ENCODE peak calls at places on chromosome 19, in ten cellular contexts. R is CD4-positive, alpha-beta memory T cell; J is breast epithelium; K is H9; V is pancreas; Z is aorta; N is brain microvascular endothelial cell; W is tibial nerve; M is adrenal gland; T is neural progenitor cell. S is an unnamed sample.

GRCh38 chr19:35029737-35030256 is 473 bp upstream of the SCN1B start:
- DNase-seq in R (no peak), K (peak), M (no peak), N (no peak), V (no peak), J (no peak), W (no peak), Z (peak), T (no peak), S (no peak)

GRCh38 chr19:6590458-6591319 is at the start of gene CD70:
- DNase-seq in N (no peak), T (peak), Z (no peak), K (peak), J (no peak), W (no peak), V (no peak), R (peak), M (no peak), S (no peak)

GRCh38 chr19:23439623-23440022 is 44.4 kb upstream of the ZNF91 start:
- DNase-seq in R (no peak), Z (no peak), N (no peak), T (no peak), V (no peak), M (no peak), J (no peak), W (no peak), K (peak), S (no peak)

GRCh38 chr19:9839415-9839814 is 4.3 kb downstream of the PIN1 start:
- DNase-seq in J (no peak), K (no peak), N (no peak), W (no peak), M (no peak), R (no peak), V (no peak), T (no peak), Z (no peak), S (no peak)

GRCh38 chr19:50975766-50976165 is 6.4 kb upstream of the KLK6 start:
- DNase-seq in T (no peak), K (peak), Z (no peak), M (no peak), V (no peak), W (no peak), J (no peak), R (no peak), N (no peak), S (no peak)

GRCh38 chr19:43820098-43820860 is 6.8 kb upstream of the ZNF283 start:
- DNase-seq in K (peak), Z (peak), V (no peak), R (peak), W (no peak), J (peak), T (no peak), N (peak), M (peak), S (peak)

GRCh38 chr19:33193864-33194362 is at the start of gene LRP3:
- DNase-seq in K (no peak), J (no peak), R (no peak), W (no peak), N (no peak), T (peak), Z (peak), M (no peak), V (peak), S (no peak)

GRCh38 chr19:22335716-22336115 is 49.5 kb downstream of the ZNF729 start:
- DNase-seq in R (no peak), V (no peak), M (no peak), W (no peak), J (no peak), Z (no peak), N (no peak), K (no peak), T (no peak), S (no peak)

GRCh38 chr19:39385629-39386411 is 5.1 kb downstream of the PAF1 start:
- DNase-seq in J (no peak), R (no peak), M (no peak), N (no peak), T (no peak), V (no peak), W (no peak), Z (no peak), K (no peak), S (no peak)

GRCh38 chr19:801030-801860 is 4.0 kb downstream of the PTBP1 start:
- DNase-seq in T (no peak), Z (peak), W (no peak), V (peak), J (no peak), N (no peak), R (no peak), M (peak), K (no peak), S (no peak)

GRCh38 chr19:40219721-40220276 is 1.6 kb upstream of the TTC9B start:
- DNase-seq in K (no peak), Z (no peak), M (no peak), W (no peak), N (peak), R (no peak), J (no peak), T (no peak), V (no peak), S (no peak)

GRCh38 chr19:56966697-56967299 is 126.3 kb upstream of the PEG3 start:
- DNase-seq in T (no peak), W (no peak), Z (no peak), M (no peak), R (no peak), N (no peak), J (no peak), V (no peak), K (no peak), S (no peak)

GRCh38 chr19:15260939-15261338 is 28.7 kb upstream of the EPHX3 start:
- DNase-seq in M (no peak), Z (no peak), V (no peak), K (no peak), N (no peak), W (no peak), R (no peak), J (no peak), T (peak), S (no peak)

GRCh38 chr19:8208119-8208709 is 956 bp upstream of the CERS4 start:
- DNase-seq in N (no peak), W (no peak), Z (peak), K (peak), T (peak), M (no peak), R (no peak), J (no peak), V (no peak), S (peak)
- H3K27ac ChIP-seq in N (no peak), W (peak), Z (no peak), K (no peak), T (no peak), M (no peak), R (peak), J (peak), V (peak), S (peak)

GRCh38 chr19:18966304-18966703 is 25.3 kb upstream of the HOMER3 start:
- DNase-seq in M (no peak), N (no peak), Z (no peak), W (no peak), V (no peak), R (no peak), J (no peak), T (no peak), K (peak), S (no peak)

GRCh38 chr19:18961767-18962423 is 20.9 kb upstream of the HOMER3 start:
- DNase-seq in T (peak), M (no peak), R (no peak), Z (no peak), K (peak), J (no peak), V (no peak), W (no peak), N (no peak), S (no peak)

GRCh38 chr19:18967358-18968146 is 26.5 kb upstream of the HOMER3 start:
- DNase-seq in T (no peak), J (peak), K (no peak), Z (peak), W (peak), N (no peak), M (peak), R (no peak), V (no peak), S (no peak)

GRCh38 chr19:18960370-18960769 is 19.4 kb upstream of the HOMER3 start:
- DNase-seq in K (no peak), N (no peak), V (no peak), W (no peak), J (no peak), M (no peak), T (no peak), R (no peak), Z (no peak), S (no peak)

DNA sequence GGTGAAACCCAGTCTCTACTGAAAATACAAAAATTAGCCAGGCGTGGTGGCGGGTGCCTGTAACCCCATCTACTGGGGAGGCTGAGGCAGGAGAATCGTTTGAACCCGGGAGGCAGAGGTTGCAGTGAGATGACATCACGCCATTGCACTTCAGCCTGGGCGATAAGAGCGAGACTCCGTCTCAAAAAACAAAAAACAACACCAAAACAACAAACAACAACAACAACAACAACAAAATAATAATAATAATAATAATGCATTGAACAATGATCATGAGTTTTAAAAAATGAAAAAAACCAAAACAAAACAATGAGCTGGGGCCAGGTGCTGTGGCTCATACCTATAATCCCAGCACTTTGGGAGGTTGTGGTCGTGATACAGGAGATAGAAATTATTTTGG is 23.1 kb upstream of the HOMER3 start:
- DNase-seq in M (no peak), V (no peak), K (no peak), W (no peak), N (no peak), J (no peak), R (no peak), Z (no peak), T (no peak), S (no peak)
- H3K27ac ChIP-seq in M (no peak), V (no peak), K (no peak), W (no peak), N (no peak), J (no peak), R (no peak), Z (no peak), T (no peak), S (no peak)

DNA sequence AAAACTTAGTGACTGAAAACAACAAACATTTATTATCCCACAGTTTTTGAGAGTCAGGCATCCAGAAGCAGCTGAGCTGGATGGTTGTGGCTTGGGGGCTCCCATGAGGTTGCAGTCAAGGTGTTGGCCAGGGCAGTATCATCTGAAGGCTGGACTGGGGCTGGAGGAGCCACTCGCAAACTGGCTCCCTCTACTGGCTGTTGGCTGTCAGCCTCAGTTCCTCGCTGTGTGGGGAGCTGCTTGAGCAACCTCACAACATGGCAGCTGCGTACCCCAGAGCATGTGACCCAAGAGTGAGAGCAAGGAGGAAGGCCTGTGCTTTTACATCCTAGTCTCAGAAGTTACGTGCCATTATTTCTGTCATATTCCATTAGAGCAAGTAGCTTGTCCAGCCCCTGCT is 9.7 kb downstream of the YJU2 start:
- DNase-seq in M (no peak), Z (no peak), V (no peak), N (no peak), K (no peak), J (no peak), T (no peak), R (no peak), W (no peak), S (no peak)
- H3K27ac ChIP-seq in M (no peak), Z (no peak), V (no peak), N (no peak), K (no peak), J (no peak), T (no peak), R (no peak), W (no peak), S (no peak)

DNA sequence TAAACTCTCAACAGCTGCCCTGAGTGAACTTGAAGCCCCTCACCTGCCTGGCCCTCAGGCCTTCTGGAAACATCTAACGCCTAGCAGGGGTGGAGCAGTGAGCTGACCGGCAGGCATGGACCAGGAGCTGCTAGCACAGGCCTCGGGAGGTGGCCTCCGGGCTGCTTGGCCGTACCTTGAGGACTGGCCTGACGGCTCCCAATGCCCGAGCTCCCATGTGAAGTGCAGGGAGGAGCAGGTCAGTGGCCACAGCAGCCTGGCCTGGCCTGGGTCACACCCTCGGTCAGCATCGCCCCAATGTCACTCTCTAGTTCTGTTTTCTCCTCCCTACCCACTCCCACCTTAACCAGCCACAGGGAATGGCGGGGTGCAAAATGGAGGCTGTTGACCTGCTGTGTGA is 19.0 kb downstream of the TSHZ3 start:
- DNase-seq in Z (no peak), V (no peak), N (no peak), K (no peak), R (no peak), T (no peak), J (no peak), M (peak), W (no peak), S (no peak)
- H3K27ac ChIP-seq in Z (no peak), V (no peak), N (no peak), K (no peak), R (no peak), T (no peak), J (peak), M (no peak), W (no peak), S (no peak)

DNA sequence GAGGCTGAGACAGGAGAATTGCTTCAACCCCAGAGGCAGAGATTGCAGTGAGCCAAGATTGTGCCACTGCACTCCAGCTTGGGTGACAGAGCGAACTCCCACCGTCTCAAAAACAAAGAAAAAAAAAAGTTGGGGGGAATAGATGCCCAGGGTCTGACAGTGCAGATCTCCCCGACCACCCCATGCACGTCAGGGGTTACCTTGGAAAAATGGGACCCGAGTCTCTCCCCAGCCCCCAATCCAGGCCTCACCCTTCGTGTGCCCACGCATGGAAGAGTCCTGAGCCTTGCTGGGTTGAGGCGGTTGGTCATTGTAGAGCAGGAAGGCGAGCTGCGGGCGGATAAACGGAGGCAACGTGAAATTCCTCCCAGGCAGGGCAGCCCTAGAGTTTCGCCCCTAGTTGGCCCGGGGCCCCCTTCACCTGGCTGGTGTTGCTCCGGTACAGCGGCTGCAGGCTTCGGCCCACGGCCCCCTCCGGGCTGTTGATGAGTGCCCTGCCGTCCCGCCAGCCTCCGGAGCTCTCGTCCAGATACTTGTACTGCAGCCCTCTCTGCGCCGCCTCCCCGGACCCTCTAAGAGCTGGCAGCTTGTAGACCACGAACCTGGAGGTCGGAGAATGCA is 588 bp downstream of the DNASE2 start:
- DNase-seq in T (peak), R (no peak), N (peak), W (no peak), J (peak), Z (peak), V (peak), M (no peak), K (peak), S (peak)
- H3K27ac ChIP-seq in T (no peak), R (peak), N (no peak), W (peak), J (peak), Z (peak), V (peak), M (peak), K (no peak), S (peak)

GRCh38 chr19:49497047-49497789 is 984 bp downstream of the RPS11 start:
- DNase-seq in M (peak), W (peak), J (no peak), V (no peak), T (peak), Z (no peak), N (peak), K (peak), R (peak), S (peak)
- H3K27ac ChIP-seq in M (peak), W (peak), J (peak), V (peak), T (no peak), Z (no peak), N (peak), K (peak), R (peak), S (peak)

GRCh38 chr19:19274716-19275115 is 1.6 kb upstream of the TM6SF2 start:
- DNase-seq in R (no peak), J (no peak), Z (no peak), K (no peak), V (no peak), N (no peak), W (no peak), T (no peak), M (no peak), S (no peak)
- H3K27ac ChIP-seq in R (no peak), J (no peak), Z (no peak), K (no peak), V (no peak), N (no peak), W (no peak), T (no peak), M (no peak), S (no peak)

DNA sequence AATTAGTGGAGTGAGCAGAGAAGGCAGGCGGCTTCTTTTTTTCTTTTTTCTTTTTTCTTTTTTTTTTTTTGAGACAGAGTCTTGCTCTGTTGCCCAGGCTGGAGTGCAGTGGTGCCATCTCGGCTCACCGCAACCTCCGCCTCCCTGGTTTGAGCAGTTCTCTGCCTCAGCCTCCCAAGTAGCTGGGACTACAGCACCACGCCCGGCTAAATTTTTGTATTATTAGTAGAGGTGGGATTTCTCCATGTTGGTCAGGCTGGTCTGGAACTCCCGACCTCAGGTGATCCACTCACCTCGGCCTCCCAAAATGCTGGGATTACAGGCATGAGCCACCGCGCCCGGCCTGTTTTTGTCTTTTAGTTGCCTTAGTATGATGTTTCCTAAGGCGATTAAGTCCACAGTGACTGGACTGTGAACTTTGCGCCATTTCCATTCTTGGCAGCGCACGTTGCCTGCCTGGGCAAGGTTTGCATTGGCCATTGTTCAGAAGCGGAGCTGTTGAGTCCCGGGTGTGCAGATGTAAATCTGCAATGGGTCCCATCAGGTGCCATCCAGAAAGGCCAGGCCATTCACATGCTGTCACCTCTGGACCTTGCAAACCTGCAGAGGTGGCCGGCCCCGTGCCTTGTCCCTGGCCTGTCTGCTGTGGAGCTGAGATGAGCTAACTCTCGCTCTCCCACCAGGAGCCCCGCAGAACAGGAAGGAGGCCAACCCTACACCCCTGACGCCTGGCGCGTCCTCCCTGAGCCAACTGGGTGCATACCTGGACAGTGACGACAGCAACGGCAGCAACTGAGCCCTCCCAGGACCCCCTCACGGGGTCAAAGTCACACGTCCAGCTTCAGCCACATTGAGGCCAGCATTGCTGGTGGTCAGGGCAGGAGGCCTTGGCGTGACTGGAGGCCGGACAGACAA is 10.9 kb upstream of the SHD start:
- DNase-seq in M (no peak), Z (no peak), V (peak), J (no peak), K (no peak), N (no peak), W (no peak), R (no peak), T (no peak), S (no peak)
- H3K27ac ChIP-seq in M (no peak), Z (no peak), V (peak), J (no peak), K (no peak), N (no peak), W (no peak), R (no peak), T (no peak), S (no peak)

GRCh38 chr19:17311455-17312248 is 2.3 kb downstream of the DDA1 start:
- DNase-seq in M (peak), W (no peak), N (peak), J (no peak), T (no peak), V (no peak), Z (no peak), R (no peak), K (no peak), S (no peak)
- H3K27ac ChIP-seq in M (peak), W (no peak), N (peak), J (no peak), T (no peak), V (peak), Z (no peak), R (no peak), K (no peak), S (no peak)

GRCh38 chr19:45637890-45638667 is 1.1 kb downstream of the EML2 start:
- DNase-seq in N (peak), J (no peak), V (no peak), R (no peak), Z (no peak), W (no peak), K (peak), M (peak), T (no peak), S (no peak)
- H3K27ac ChIP-seq in N (no peak), J (peak), V (no peak), R (peak), Z (no peak), W (peak), K (no peak), M (peak), T (no peak), S (no peak)